ENCODE peak calls at places on chromosomes 3 and 15, in six cellular contexts. One of them, this sample, is unnamed.

GRCh38 chr3:135736740-135737139 is 228.8 kb upstream of the PPP2R3A start:
- DNase-seq in stimulated activated CD8-positive, alpha-beta memory T cell treated with anti-CD3 and anti-CD28 coated beads, Interleukin-12 subunit alpha, Interleukin-12 subunit beta, amount 100 ng/mL, for 4 hours: no peak
- DNase-seq in ACHN: peak; percentile 49
- DNase-seq in dorsolateral prefrontal cortex: no peak
- DNase-seq in NCI-H2029: no peak
- DNase-seq in DND-41: no peak
- DNase-seq in this sample: peak; percentile 32

GRCh38 chr15:80433836-80434235 is 29.7 kb downstream of the ARNT2 start:
- DNase-seq in ACHN: no peak
- DNase-seq in DND-41: no peak
- DNase-seq in stimulated activated CD8-positive, alpha-beta memory T cell treated with anti-CD3 and anti-CD28 coated beads, Interleukin-12 subunit alpha, Interleukin-12 subunit beta, amount 100 ng/mL, for 4 hours: no peak
- DNase-seq in dorsolateral prefrontal cortex: no peak
- DNase-seq in NCI-H2029: no peak
- DNase-seq in this sample: no peak

GRCh38 chr3:42600958-42601675 is 631 bp downstream of the NKTR start:
- DNase-seq in stimulated activated CD8-positive, alpha-beta memory T cell treated with anti-CD3 and anti-CD28 coated beads, Interleukin-12 subunit alpha, Interleukin-12 subunit beta, amount 100 ng/mL, for 4 hours: no peak
- DNase-seq in ACHN: peak; percentile 77
- DNase-seq in DND-41: peak; percentile 73
- DNase-seq in dorsolateral prefrontal cortex: no peak
- DNase-seq in NCI-H2029: no peak
- DNase-seq in this sample: peak; percentile 68

GRCh38 chr15:80609512-80609946 is 85.6 kb upstream of the ABHD17C start:
- DNase-seq in ACHN: no peak
- DNase-seq in dorsolateral prefrontal cortex: no peak
- DNase-seq in DND-41: no peak
- DNase-seq in stimulated activated CD8-positive, alpha-beta memory T cell treated with anti-CD3 and anti-CD28 coated beads, Interleukin-12 subunit alpha, Interleukin-12 subunit beta, amount 100 ng/mL, for 4 hours: no peak
- DNase-seq in NCI-H2029: no peak
- DNase-seq in this sample: no peak

GRCh38 chr3:128493221-128494151 is 485 bp upstream of the GATA2 start:
- DNase-seq in dorsolateral prefrontal cortex: no peak
- DNase-seq in DND-41: no peak
- DNase-seq in ACHN: no peak
- DNase-seq in NCI-H2029: no peak
- DNase-seq in stimulated activated CD8-positive, alpha-beta memory T cell treated with anti-CD3 and anti-CD28 coated beads, Interleukin-12 subunit alpha, Interleukin-12 subunit beta, amount 100 ng/mL, for 4 hours: no peak
- DNase-seq in this sample: no peak

GRCh38 chr3:149702691-149703426 is 45.0 kb upstream of the WWTR1 start:
- DNase-seq in DND-41: no peak
- DNase-seq in dorsolateral prefrontal cortex: no peak
- DNase-seq in NCI-H2029: no peak
- DNase-seq in stimulated activated CD8-positive, alpha-beta memory T cell treated with anti-CD3 and anti-CD28 coated beads, Interleukin-12 subunit alpha, Interleukin-12 subunit beta, amount 100 ng/mL, for 4 hours: no peak
- DNase-seq in ACHN: no peak
- DNase-seq in this sample: no peak

GRCh38 chr15:95176794-95177577 is 945.6 kb downstream of the MCTP2 start:
- DNase-seq in ACHN: no peak
- DNase-seq in dorsolateral prefrontal cortex: no peak
- DNase-seq in NCI-H2029: no peak
- DNase-seq in stimulated activated CD8-positive, alpha-beta memory T cell treated with anti-CD3 and anti-CD28 coated beads, Interleukin-12 subunit alpha, Interleukin-12 subunit beta, amount 100 ng/mL, for 4 hours: no peak
- DNase-seq in DND-41: no peak
- DNase-seq in this sample: no peak

GRCh38 chr15:43165801-43166325 is 19.3 kb upstream of the CCNDBP1 start:
- DNase-seq in NCI-H2029: no peak
- DNase-seq in stimulated activated CD8-positive, alpha-beta memory T cell treated with anti-CD3 and anti-CD28 coated beads, Interleukin-12 subunit alpha, Interleukin-12 subunit beta, amount 100 ng/mL, for 4 hours: no peak
- DNase-seq in DND-41: no peak
- DNase-seq in ACHN: no peak
- DNase-seq in dorsolateral prefrontal cortex: no peak
- DNase-seq in this sample: no peak

GRCh38 chr3:142999881-143000280 is 1.5 kb upstream of the U2SURP start:
- DNase-seq in dorsolateral prefrontal cortex: no peak
- DNase-seq in NCI-H2029: no peak
- DNase-seq in stimulated activated CD8-positive, alpha-beta memory T cell treated with anti-CD3 and anti-CD28 coated beads, Interleukin-12 subunit alpha, Interleukin-12 subunit beta, amount 100 ng/mL, for 4 hours: no peak
- DNase-seq in DND-41: no peak
- DNase-seq in ACHN: peak; percentile 44
- DNase-seq in this sample: no peak

GRCh38 chr15:42749266-42749665 is 12.3 kb upstream of the CDAN1 start:
- DNase-seq in NCI-H2029: no peak
- DNase-seq in DND-41: no peak
- DNase-seq in dorsolateral prefrontal cortex: no peak
- DNase-seq in stimulated activated CD8-positive, alpha-beta memory T cell treated with anti-CD3 and anti-CD28 coated beads, Interleukin-12 subunit alpha, Interleukin-12 subunit beta, amount 100 ng/mL, for 4 hours: no peak
- DNase-seq in ACHN: no peak
- DNase-seq in this sample: no peak

GRCh38 chr3:106729481-106729880 is 647.8 kb upstream of the CCDC54 start:
- DNase-seq in DND-41: no peak
- DNase-seq in ACHN: no peak
- DNase-seq in NCI-H2029: no peak
- DNase-seq in stimulated activated CD8-positive, alpha-beta memory T cell treated with anti-CD3 and anti-CD28 coated beads, Interleukin-12 subunit alpha, Interleukin-12 subunit beta, amount 100 ng/mL, for 4 hours: no peak
- DNase-seq in dorsolateral prefrontal cortex: no peak
- DNase-seq in this sample: no peak

GRCh38 chr3:48662753-48663488 is at the start of gene CELSR3:
- DNase-seq in ACHN: peak; percentile 89
- DNase-seq in stimulated activated CD8-positive, alpha-beta memory T cell treated with anti-CD3 and anti-CD28 coated beads, Interleukin-12 subunit alpha, Interleukin-12 subunit beta, amount 100 ng/mL, for 4 hours: no peak
- DNase-seq in dorsolateral prefrontal cortex: peak; percentile 76
- DNase-seq in NCI-H2029: peak; percentile 79
- DNase-seq in DND-41: no peak
- DNase-seq in this sample: no peak

GRCh38 chr3:31568649-31569048 is 35.9 kb downstream of the STT3B start:
- DNase-seq in stimulated activated CD8-positive, alpha-beta memory T cell treated with anti-CD3 and anti-CD28 coated beads, Interleukin-12 subunit alpha, Interleukin-12 subunit beta, amount 100 ng/mL, for 4 hours: no peak
- DNase-seq in NCI-H2029: no peak
- DNase-seq in DND-41: no peak
- DNase-seq in ACHN: no peak
- DNase-seq in dorsolateral prefrontal cortex: no peak
- DNase-seq in this sample: no peak

GRCh38 chr3:181623924-181624694 is 87.6 kb upstream of the SOX2 start:
- DNase-seq in ACHN: peak; percentile 59
- DNase-seq in stimulated activated CD8-positive, alpha-beta memory T cell treated with anti-CD3 and anti-CD28 coated beads, Interleukin-12 subunit alpha, Interleukin-12 subunit beta, amount 100 ng/mL, for 4 hours: no peak
- DNase-seq in DND-41: no peak
- DNase-seq in NCI-H2029: no peak
- DNase-seq in dorsolateral prefrontal cortex: no peak
- DNase-seq in this sample: no peak

GRCh38 chr3:73624363-73625123 is at the start of gene PDZRN3:
- DNase-seq in dorsolateral prefrontal cortex: peak; percentile 23
- DNase-seq in DND-41: no peak
- DNase-seq in stimulated activated CD8-positive, alpha-beta memory T cell treated with anti-CD3 and anti-CD28 coated beads, Interleukin-12 subunit alpha, Interleukin-12 subunit beta, amount 100 ng/mL, for 4 hours: no peak
- DNase-seq in NCI-H2029: no peak
- DNase-seq in ACHN: no peak
- DNase-seq in this sample: no peak

GRCh38 chr3:50242371-50242770 is 6.4 kb downstream of the GNAI2 start:
- DNase-seq in dorsolateral prefrontal cortex: no peak
- DNase-seq in NCI-H2029: no peak
- DNase-seq in DND-41: no peak
- DNase-seq in ACHN: no peak
- DNase-seq in stimulated activated CD8-positive, alpha-beta memory T cell treated with anti-CD3 and anti-CD28 coated beads, Interleukin-12 subunit alpha, Interleukin-12 subunit beta, amount 100 ng/mL, for 4 hours: no peak
- DNase-seq in this sample: no peak

GRCh38 chr3:37554364-37554763 is 307.3 kb upstream of the CTDSPL start:
- DNase-seq in DND-41: no peak
- DNase-seq in dorsolateral prefrontal cortex: no peak
- DNase-seq in ACHN: peak; percentile 7
- DNase-seq in NCI-H2029: no peak
- DNase-seq in stimulated activated CD8-positive, alpha-beta memory T cell treated with anti-CD3 and anti-CD28 coated beads, Interleukin-12 subunit alpha, Interleukin-12 subunit beta, amount 100 ng/mL, for 4 hours: no peak
- DNase-seq in this sample: no peak

GRCh38 chr3:61733000-61733399 is 171.6 kb downstream of the PTPRG start:
- DNase-seq in DND-41: no peak
- DNase-seq in ACHN: no peak
- DNase-seq in NCI-H2029: no peak
- DNase-seq in stimulated activated CD8-positive, alpha-beta memory T cell treated with anti-CD3 and anti-CD28 coated beads, Interleukin-12 subunit alpha, Interleukin-12 subunit beta, amount 100 ng/mL, for 4 hours: no peak
- DNase-seq in dorsolateral prefrontal cortex: no peak
- DNase-seq in this sample: no peak

GRCh38 chr15:90018216-90018831 is 17.2 kb downstream of the ZNF710 start:
- DNase-seq in dorsolateral prefrontal cortex: no peak
- DNase-seq in stimulated activated CD8-positive, alpha-beta memory T cell treated with anti-CD3 and anti-CD28 coated beads, Interleukin-12 subunit alpha, Interleukin-12 subunit beta, amount 100 ng/mL, for 4 hours: no peak
- DNase-seq in DND-41: no peak
- DNase-seq in ACHN: no peak
- DNase-seq in NCI-H2029: no peak
- DNase-seq in this sample: no peak

GRCh38 chr3:138511990-138512389 is 77.6 kb downstream of the ESYT3 start:
- DNase-seq in NCI-H2029: no peak
- DNase-seq in stimulated activated CD8-positive, alpha-beta memory T cell treated with anti-CD3 and anti-CD28 coated beads, Interleukin-12 subunit alpha, Interleukin-12 subunit beta, amount 100 ng/mL, for 4 hours: no peak
- DNase-seq in dorsolateral prefrontal cortex: no peak
- DNase-seq in ACHN: no peak
- DNase-seq in DND-41: no peak
- DNase-seq in this sample: no peak

GRCh38 chr15:44099671-44100070 is 95.4 kb downstream of the FRMD5 start:
- DNase-seq in dorsolateral prefrontal cortex: no peak
- DNase-seq in DND-41: no peak
- DNase-seq in ACHN: no peak
- DNase-seq in NCI-H2029: no peak
- DNase-seq in stimulated activated CD8-positive, alpha-beta memory T cell treated with anti-CD3 and anti-CD28 coated beads, Interleukin-12 subunit alpha, Interleukin-12 subunit beta, amount 100 ng/mL, for 4 hours: no peak
- DNase-seq in this sample: no peak

GRCh38 chr3:8954938-8955763 is 8.1 kb downstream of the RAD18 start:
- DNase-seq in ACHN: no peak
- DNase-seq in DND-41: no peak
- DNase-seq in NCI-H2029: no peak
- DNase-seq in stimulated activated CD8-positive, alpha-beta memory T cell treated with anti-CD3 and anti-CD28 coated beads, Interleukin-12 subunit alpha, Interleukin-12 subunit beta, amount 100 ng/mL, for 4 hours: no peak
- DNase-seq in dorsolateral prefrontal cortex: no peak
- DNase-seq in this sample: no peak

GRCh38 chr3:130820976-130821375 is 72.9 kb upstream of the ATP2C1 start:
- DNase-seq in DND-41: no peak
- DNase-seq in dorsolateral prefrontal cortex: no peak
- DNase-seq in stimulated activated CD8-positive, alpha-beta memory T cell treated with anti-CD3 and anti-CD28 coated beads, Interleukin-12 subunit alpha, Interleukin-12 subunit beta, amount 100 ng/mL, for 4 hours: no peak
- DNase-seq in NCI-H2029: no peak
- DNase-seq in ACHN: peak; percentile 61
- DNase-seq in this sample: no peak

GRCh38 chr3:19012846-19013245 is 135.5 kb upstream of the KCNH8 start:
- DNase-seq in DND-41: no peak
- DNase-seq in dorsolateral prefrontal cortex: no peak
- DNase-seq in ACHN: no peak
- DNase-seq in stimulated activated CD8-positive, alpha-beta memory T cell treated with anti-CD3 and anti-CD28 coated beads, Interleukin-12 subunit alpha, Interleukin-12 subunit beta, amount 100 ng/mL, for 4 hours: no peak
- DNase-seq in NCI-H2029: no peak
- DNase-seq in this sample: no peak

GRCh38 chr15:60829416-60829815 is 350.5 kb upstream of the ICE2 start:
- DNase-seq in NCI-H2029: no peak
- DNase-seq in ACHN: no peak
- DNase-seq in dorsolateral prefrontal cortex: no peak
- DNase-seq in stimulated activated CD8-positive, alpha-beta memory T cell treated with anti-CD3 and anti-CD28 coated beads, Interleukin-12 subunit alpha, Interleukin-12 subunit beta, amount 100 ng/mL, for 4 hours: no peak
- DNase-seq in DND-41: no peak
- DNase-seq in this sample: no peak

GRCh38 chr15:78243076-78243475 is 8.7 kb upstream of the ACSBG1 start:
- DNase-seq in ACHN: no peak
- DNase-seq in DND-41: no peak
- DNase-seq in dorsolateral prefrontal cortex: no peak
- DNase-seq in NCI-H2029: no peak
- DNase-seq in stimulated activated CD8-positive, alpha-beta memory T cell treated with anti-CD3 and anti-CD28 coated beads, Interleukin-12 subunit alpha, Interleukin-12 subunit beta, amount 100 ng/mL, for 4 hours: no peak
- DNase-seq in this sample: no peak

GRCh38 chr3:147427796-147428195 is 18.6 kb downstream of the ZIC1 start:
- DNase-seq in NCI-H2029: no peak
- DNase-seq in dorsolateral prefrontal cortex: no peak
- DNase-seq in ACHN: no peak
- DNase-seq in stimulated activated CD8-positive, alpha-beta memory T cell treated with anti-CD3 and anti-CD28 coated beads, Interleukin-12 subunit alpha, Interleukin-12 subunit beta, amount 100 ng/mL, for 4 hours: no peak
- DNase-seq in DND-41: no peak
- DNase-seq in this sample: no peak